ENCODE peak calls at places on chromosome 19, in ten cellular contexts. M is right lobe of liver; Z is stimulated activated CD4-positive, alpha-beta T cell treated with anti-CD3 and anti-CD28 coated beads, Interleukin-1b, Interleukin-23, amount 100 ng/mL, for 24 hours; T is brain microvascular endothelial cell; G is tibial artery; V is EL; D is AML-193; R is cardiac muscle cell; N is cardiac fibroblast; L is endodermal cell. Q is an unnamed sample.

GRCh38 chr19:44891016-44891882 is at the start of gene TOMM40:
- DNase-seq in Z (peak), D (peak), R (no peak), V (peak), M (no peak), N (peak), L (peak), G (no peak), T (peak), Q (no peak)

GRCh38 chr19:46844067-46844489 is 6.6 kb downstream of the AP2S1 start:
- DNase-seq in N (peak), Z (no peak), L (no peak), G (no peak), M (no peak), D (no peak), R (peak), V (peak), T (peak), Q (no peak)

GRCh38 chr19:7450243-7451223 is 38.3 kb downstream of the PEX11G start:
- DNase-seq in T (no peak), V (peak), R (peak), L (peak), D (no peak), Z (no peak), G (no peak), M (no peak), N (peak), Q (no peak)

GRCh38 chr19:34148672-34149185 is 23.6 kb upstream of the LSM14A start:
- DNase-seq in N (no peak), V (no peak), T (no peak), D (no peak), R (no peak), L (no peak), G (no peak), M (no peak), Z (no peak), Q (no peak)

GRCh38 chr19:47228168-47228936 is 2.6 kb downstream of the BBC3 start:
- DNase-seq in N (peak), V (peak), T (no peak), D (no peak), G (peak), L (peak), M (peak), Z (no peak), R (no peak), Q (peak)

GRCh38 chr19:37691881-37692504 is 27.6 kb downstream of the ZNF607 start:
- DNase-seq in Z (peak), N (peak), D (peak), R (peak), M (peak), G (peak), L (peak), V (peak), T (peak), Q (peak)

GRCh38 chr19:50512112-50512998 is 1.4 kb downstream of the ASPDH start:
- DNase-seq in N (no peak), D (no peak), Z (no peak), T (no peak), R (no peak), G (peak), L (no peak), M (no peak), V (no peak), Q (no peak)

GRCh38 chr19:12838893-12839656 is 760 bp downstream of the MAST1 start:
- DNase-seq in M (no peak), Z (no peak), D (peak), V (no peak), N (no peak), G (no peak), T (no peak), L (peak), R (no peak), Q (no peak)

GRCh38 chr19:11479470-11480080 is 1.3 kb downstream of the ELAVL3 start:
- DNase-seq in V (no peak), Z (no peak), D (no peak), G (no peak), T (no peak), R (peak), M (no peak), N (no peak), L (peak), Q (no peak)

GRCh38 chr19:7199613-7200533 is 94.3 kb downstream of the INSR start:
- DNase-seq in D (no peak), N (peak), R (no peak), T (no peak), Z (no peak), M (peak), V (no peak), L (peak), G (no peak), Q (no peak)

GRCh38 chr19:1267441-1268391 is 1.4 kb upstream of the CIRBP start:
- DNase-seq in Z (no peak), D (no peak), R (no peak), V (no peak), N (peak), T (no peak), M (no peak), L (peak), G (peak), Q (no peak)

GRCh38 chr19:43738780-43739211 is 16.0 kb downstream of the SMG9 start:
- DNase-seq in L (peak), M (no peak), T (no peak), Z (no peak), G (no peak), R (no peak), V (no peak), D (no peak), N (no peak), Q (no peak)

GRCh38 chr19:16338470-16339360 is 14.1 kb downstream of the KLF2 start:
- DNase-seq in R (peak), G (no peak), N (peak), M (no peak), V (peak), T (peak), Z (no peak), L (peak), D (peak), Q (peak)

GRCh38 chr19:3830841-3831589 is 37.8 kb downstream of the ZFR2 start:
- DNase-seq in M (no peak), Z (no peak), V (no peak), N (no peak), T (no peak), D (no peak), L (no peak), G (no peak), R (no peak), Q (no peak)

GRCh38 chr19:48543121-48543710 is 8.8 kb upstream of the SULT2B1 start:
- DNase-seq in N (peak), V (peak), D (no peak), R (peak), M (no peak), L (peak), T (peak), G (no peak), Z (no peak), Q (peak)

GRCh38 chr19:16715613-16716012 is 4.0 kb upstream of the NWD1 start:
- DNase-seq in V (no peak), M (no peak), G (no peak), N (no peak), T (no peak), D (no peak), L (no peak), Z (no peak), R (no peak), Q (no peak)

GRCh38 chr19:47081095-47081494 is 32.5 kb downstream of the ZC3H4 start:
- DNase-seq in N (no peak), M (no peak), D (no peak), R (no peak), T (no peak), L (no peak), V (peak), G (no peak), Z (no peak), Q (no peak)

GRCh38 chr19:7668842-7669241 is at the start of gene RETN:
- DNase-seq in V (no peak), R (no peak), G (no peak), N (no peak), M (no peak), D (no peak), T (no peak), Z (no peak), L (no peak), Q (no peak)

GRCh38 chr19:42251572-42251990 is 3.3 kb downstream of the ERF start:
- DNase-seq in T (no peak), M (no peak), G (no peak), L (no peak), Z (no peak), D (no peak), R (no peak), V (no peak), N (no peak), Q (no peak)

GRCh38 chr19:40412866-40413265 is 312 bp downstream of the PRX start:
- DNase-seq in R (no peak), V (no peak), D (no peak), M (no peak), N (no peak), G (no peak), L (no peak), Z (no peak), T (no peak), Q (no peak)

GRCh38 chr19:47511681-47512080 is 3.2 kb downstream of the NAPA start:
- DNase-seq in G (no peak), M (no peak), T (no peak), Z (no peak), N (peak), V (no peak), D (no peak), L (peak), R (peak), Q (no peak)

GRCh38 chr19:44718441-44719261 is 19.7 kb downstream of the CEACAM16 start:
- DNase-seq in D (no peak), R (peak), L (peak), M (peak), V (peak), G (peak), Z (no peak), N (peak), T (no peak), Q (peak)

GRCh38 chr19:33306853-33307792 is 4.8 kb upstream of the CEBPA start:
- DNase-seq in R (no peak), L (no peak), M (peak), Z (no peak), V (no peak), D (no peak), N (no peak), G (no peak), T (no peak), Q (no peak)

GRCh38 chr19:44757735-44758505 is 9.4 kb downstream of the BCL3 start:
- DNase-seq in R (peak), T (no peak), Z (no peak), L (peak), N (peak), V (no peak), G (peak), D (no peak), M (peak), Q (peak)

GRCh38 chr19:13430790-13431582 is 75.3 kb downstream of the CACNA1A start:
- DNase-seq in D (peak), T (peak), L (peak), N (peak), Z (peak), V (peak), M (peak), G (no peak), R (peak), Q (peak)

GRCh38 chr19:9883231-9883758 is 48.2 kb downstream of the PIN1 start:
- DNase-seq in Z (no peak), R (peak), D (no peak), L (peak), V (no peak), M (no peak), T (no peak), N (no peak), G (no peak), Q (no peak)

GRCh38 chr19:34664870-34665269 is 12.1 kb downstream of the SCGB2B2 start:
- DNase-seq in M (no peak), T (no peak), G (no peak), R (no peak), L (no peak), D (no peak), N (no peak), V (no peak), Z (no peak), Q (no peak)